ENCODE peak calls at places on chromosomes 4 and X, in eight cellular contexts. One of them, this sample, is unnamed.

GRCh38 chr4:2953496-2953895 is 9.7 kb downstream of the NOP14 start:
- DNase-seq in IMR-90: no peak
- DNase-seq in GM23248: no peak
- DNase-seq in mammary epithelial cell: no peak
- DNase-seq in OCI-LY7: no peak
- DNase-seq in endothelial cell of umbilical vein: no peak
- DNase-seq in MM.1S: no peak
- DNase-seq in SK-N-SH: no peak
- DNase-seq in this sample: peak; percentile 34

GRCh38 chrX:39953879-39954278 is 143.9 kb downstream of the BCOR start:
- DNase-seq in IMR-90: peak; percentile 81
- DNase-seq in GM23248: no peak
- DNase-seq in mammary epithelial cell: peak; percentile 86
- DNase-seq in OCI-LY7: no peak
- DNase-seq in endothelial cell of umbilical vein: peak; percentile 43
- DNase-seq in MM.1S: no peak
- DNase-seq in SK-N-SH: no peak
- DNase-seq in this sample: peak; percentile 84

GRCh38 chr4:2064276-2064991 is 5.3 kb downstream of the NAT8L start:
- DNase-seq in IMR-90: no peak
- DNase-seq in GM23248: no peak
- DNase-seq in mammary epithelial cell: no peak
- DNase-seq in OCI-LY7: no peak
- DNase-seq in endothelial cell of umbilical vein: no peak
- DNase-seq in MM.1S: no peak
- DNase-seq in SK-N-SH: peak; percentile 24
- DNase-seq in this sample: peak; percentile 73

GRCh38 chrX:545488-545887 is 85.1 kb upstream of the SHOX start:
- DNase-seq in IMR-90: no peak
- DNase-seq in GM23248: no peak
- DNase-seq in mammary epithelial cell: no peak
- DNase-seq in OCI-LY7: no peak
- DNase-seq in endothelial cell of umbilical vein: no peak
- DNase-seq in MM.1S: no peak
- DNase-seq in SK-N-SH: no peak
- DNase-seq in this sample: peak; percentile 74

GRCh38 chr4:64564126-64564525 is 154.9 kb upstream of the TECRL start:
- DNase-seq in IMR-90: no peak
- DNase-seq in GM23248: peak; percentile 8
- DNase-seq in mammary epithelial cell: peak; percentile 65
- DNase-seq in OCI-LY7: no peak
- DNase-seq in endothelial cell of umbilical vein: peak; percentile 31
- DNase-seq in MM.1S: no peak
- DNase-seq in SK-N-SH: no peak
- DNase-seq in this sample: no peak

GRCh38 chrX:79259073-79259689 is 108.0 kb downstream of the ITM2A start:
- DNase-seq in IMR-90: no peak
- DNase-seq in GM23248: no peak
- DNase-seq in mammary epithelial cell: no peak
- DNase-seq in OCI-LY7: peak; percentile 78
- DNase-seq in endothelial cell of umbilical vein: no peak
- DNase-seq in MM.1S: peak; percentile 93
- DNase-seq in SK-N-SH: no peak
- DNase-seq in this sample: no peak

GRCh38 chr4:73867783-73868182 is 1.4 kb upstream of the CXCL1 start:
- DNase-seq in IMR-90: no peak
- DNase-seq in GM23248: no peak
- DNase-seq in mammary epithelial cell: peak; percentile 89
- DNase-seq in OCI-LY7: no peak
- DNase-seq in endothelial cell of umbilical vein: no peak
- DNase-seq in MM.1S: no peak
- DNase-seq in SK-N-SH: no peak
- DNase-seq in this sample: no peak

GRCh38 chr4:153518001-153518400 is 51.8 kb downstream of the TMEM131L start:
- DNase-seq in IMR-90: peak; percentile 18
- DNase-seq in GM23248: no peak
- DNase-seq in mammary epithelial cell: no peak
- DNase-seq in OCI-LY7: no peak
- DNase-seq in endothelial cell of umbilical vein: peak; percentile 86
- DNase-seq in MM.1S: no peak
- DNase-seq in SK-N-SH: no peak
- DNase-seq in this sample: no peak

GRCh38 chrX:130301405-130301804 is 32.7 kb upstream of the ZNF280C start:
- DNase-seq in IMR-90: no peak
- DNase-seq in GM23248: no peak
- DNase-seq in mammary epithelial cell: no peak
- DNase-seq in OCI-LY7: no peak
- DNase-seq in endothelial cell of umbilical vein: no peak
- DNase-seq in MM.1S: no peak
- DNase-seq in SK-N-SH: no peak
- DNase-seq in this sample: no peak

GRCh38 chr4:52640808-52641595 is 18.1 kb downstream of the USP46 start:
- DNase-seq in IMR-90: peak; percentile 70
- DNase-seq in GM23248: peak; percentile 15
- DNase-seq in mammary epithelial cell: peak; percentile 65
- DNase-seq in OCI-LY7: no peak
- DNase-seq in endothelial cell of umbilical vein: peak; percentile 75
- DNase-seq in MM.1S: no peak
- DNase-seq in SK-N-SH: no peak
- DNase-seq in this sample: peak; percentile 35

GRCh38 chr4:123312951-123313592 is 83.5 kb upstream of the SPRY1 start:
- DNase-seq in IMR-90: no peak
- DNase-seq in GM23248: no peak
- DNase-seq in mammary epithelial cell: no peak
- DNase-seq in OCI-LY7: no peak
- DNase-seq in endothelial cell of umbilical vein: no peak
- DNase-seq in MM.1S: no peak
- DNase-seq in SK-N-SH: no peak
- DNase-seq in this sample: no peak

GRCh38 chrX:105120460-105120859 is 100.0 kb downstream of the TEX13A start:
- DNase-seq in IMR-90: no peak
- DNase-seq in GM23248: no peak
- DNase-seq in mammary epithelial cell: no peak
- DNase-seq in OCI-LY7: peak; percentile 2
- DNase-seq in endothelial cell of umbilical vein: no peak
- DNase-seq in MM.1S: peak; percentile 29
- DNase-seq in SK-N-SH: no peak
- DNase-seq in this sample: no peak

GRCh38 chr4:150972592-150972991 is 42.5 kb downstream of the LRBA start:
- DNase-seq in IMR-90: peak; percentile 32
- DNase-seq in GM23248: no peak
- DNase-seq in mammary epithelial cell: no peak
- DNase-seq in OCI-LY7: peak; percentile 2
- DNase-seq in endothelial cell of umbilical vein: peak; percentile 51
- DNase-seq in MM.1S: no peak
- DNase-seq in SK-N-SH: no peak
- DNase-seq in this sample: no peak

GRCh38 chr4:103150677-103151076 is 47.5 kb downstream of the CENPE start:
- DNase-seq in IMR-90: peak; percentile 24
- DNase-seq in GM23248: peak; percentile 81
- DNase-seq in mammary epithelial cell: peak; percentile 78
- DNase-seq in OCI-LY7: no peak
- DNase-seq in endothelial cell of umbilical vein: peak; percentile 11
- DNase-seq in MM.1S: no peak
- DNase-seq in SK-N-SH: no peak
- DNase-seq in this sample: peak; percentile 11

GRCh38 chr4:78667764-78668163 is 108.4 kb upstream of the BMP2K start:
- DNase-seq in IMR-90: no peak
- DNase-seq in GM23248: no peak
- DNase-seq in mammary epithelial cell: no peak
- DNase-seq in OCI-LY7: peak; percentile 50
- DNase-seq in endothelial cell of umbilical vein: no peak
- DNase-seq in MM.1S: no peak
- DNase-seq in SK-N-SH: no peak
- DNase-seq in this sample: no peak

GRCh38 chr4:7767966-7768365 is 171.7 kb downstream of the AFAP1 start:
- DNase-seq in IMR-90: no peak
- DNase-seq in GM23248: no peak
- DNase-seq in mammary epithelial cell: no peak
- DNase-seq in OCI-LY7: no peak
- DNase-seq in endothelial cell of umbilical vein: no peak
- DNase-seq in MM.1S: no peak
- DNase-seq in SK-N-SH: no peak
- DNase-seq in this sample: peak; percentile 46

GRCh38 chr4:17168571-17168970 is 270.1 kb upstream of the LDB2 start:
- DNase-seq in IMR-90: peak; percentile 87
- DNase-seq in GM23248: peak; percentile 86
- DNase-seq in mammary epithelial cell: no peak
- DNase-seq in OCI-LY7: no peak
- DNase-seq in endothelial cell of umbilical vein: peak; percentile 84
- DNase-seq in MM.1S: no peak
- DNase-seq in SK-N-SH: no peak
- DNase-seq in this sample: peak; percentile 74

GRCh38 chrX:9459349-9459748 is 5.5 kb upstream of the TBL1X start:
- DNase-seq in IMR-90: no peak
- DNase-seq in GM23248: no peak
- DNase-seq in mammary epithelial cell: no peak
- DNase-seq in OCI-LY7: no peak
- DNase-seq in endothelial cell of umbilical vein: no peak
- DNase-seq in MM.1S: no peak
- DNase-seq in SK-N-SH: no peak
- DNase-seq in this sample: no peak

DNA sequence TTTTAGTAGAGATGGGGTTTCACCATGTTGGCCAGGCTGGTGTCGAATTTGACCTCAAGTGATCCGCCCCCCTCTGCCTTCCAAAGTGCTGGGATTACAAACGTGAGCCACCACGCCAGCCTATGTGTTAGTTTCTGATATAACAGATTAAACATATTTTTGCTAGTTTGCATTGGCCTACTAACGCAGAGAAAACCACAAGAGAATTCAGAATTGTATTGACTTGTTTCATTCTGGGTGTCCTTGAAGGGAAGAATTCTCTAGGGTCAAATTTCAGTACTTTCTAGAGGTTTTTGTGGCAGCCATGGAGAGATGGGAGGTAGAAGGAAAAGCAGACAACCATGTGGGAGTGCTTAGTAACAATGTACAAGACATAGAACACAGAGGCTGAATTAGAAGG is 46.1 kb upstream of the BMPR1B start:
- DNase-seq in IMR-90: no peak
- DNase-seq in GM23248: no peak
- DNase-seq in mammary epithelial cell: no peak
- DNase-seq in OCI-LY7: no peak
- DNase-seq in endothelial cell of umbilical vein: no peak
- DNase-seq in MM.1S: no peak
- DNase-seq in SK-N-SH: no peak
- DNase-seq in this sample: peak; percentile 6
- H2AFZ ChIP-seq in IMR-90: no peak overlapping the region
- H2AFZ ChIP-seq in GM23248: peak overlapping the region; percentile 27
- H2AFZ ChIP-seq in mammary epithelial cell: no peak overlapping the region
- H2AFZ ChIP-seq in OCI-LY7: no peak overlapping the region
- H2AFZ ChIP-seq in endothelial cell of umbilical vein: no peak overlapping the region
- H2AFZ ChIP-seq in MM.1S: no peak overlapping the region
- H2AFZ ChIP-seq in SK-N-SH: peak overlapping the region; percentile 56
- H2AFZ ChIP-seq in this sample: peak overlapping the region; percentile 79

DNA sequence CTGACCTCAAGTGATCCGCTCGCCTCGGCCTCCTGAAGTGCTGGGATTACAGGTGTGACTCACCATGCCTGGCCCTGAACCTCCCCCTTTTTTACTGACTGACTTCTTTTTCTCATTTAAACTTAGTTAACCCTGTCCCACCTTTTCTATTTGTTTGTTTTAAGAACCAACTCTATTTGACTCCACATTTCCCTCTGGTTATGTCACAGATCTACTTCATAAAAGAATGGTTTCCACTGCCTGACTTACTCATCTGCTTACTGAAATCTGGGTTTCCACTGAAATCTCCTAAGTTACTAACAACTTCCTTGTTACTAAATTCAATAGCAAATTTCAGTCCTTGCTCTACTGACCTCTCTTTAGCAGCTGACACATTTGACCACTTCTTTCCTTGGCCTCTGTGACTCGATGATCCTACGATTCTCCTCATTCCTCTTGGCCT is 28.0 kb upstream of the NSUN7 start:
- DNase-seq in IMR-90: peak; percentile 58
- DNase-seq in GM23248: peak; percentile 41
- DNase-seq in mammary epithelial cell: no peak
- DNase-seq in OCI-LY7: no peak
- DNase-seq in endothelial cell of umbilical vein: no peak
- DNase-seq in MM.1S: no peak
- DNase-seq in SK-N-SH: no peak
- DNase-seq in this sample: no peak
- H3K4me3 ChIP-seq in IMR-90: no peak overlapping the region
- H3K4me3 ChIP-seq in GM23248: no peak overlapping the region
- H3K4me3 ChIP-seq in mammary epithelial cell: no peak overlapping the region
- H3K4me3 ChIP-seq in OCI-LY7: no peak overlapping the region
- H3K4me3 ChIP-seq in endothelial cell of umbilical vein: no peak overlapping the region
- H3K4me3 ChIP-seq in MM.1S: no peak overlapping the region
- H3K4me3 ChIP-seq in SK-N-SH: no peak overlapping the region
- H3K4me3 ChIP-seq in this sample: no peak overlapping the region

DNA sequence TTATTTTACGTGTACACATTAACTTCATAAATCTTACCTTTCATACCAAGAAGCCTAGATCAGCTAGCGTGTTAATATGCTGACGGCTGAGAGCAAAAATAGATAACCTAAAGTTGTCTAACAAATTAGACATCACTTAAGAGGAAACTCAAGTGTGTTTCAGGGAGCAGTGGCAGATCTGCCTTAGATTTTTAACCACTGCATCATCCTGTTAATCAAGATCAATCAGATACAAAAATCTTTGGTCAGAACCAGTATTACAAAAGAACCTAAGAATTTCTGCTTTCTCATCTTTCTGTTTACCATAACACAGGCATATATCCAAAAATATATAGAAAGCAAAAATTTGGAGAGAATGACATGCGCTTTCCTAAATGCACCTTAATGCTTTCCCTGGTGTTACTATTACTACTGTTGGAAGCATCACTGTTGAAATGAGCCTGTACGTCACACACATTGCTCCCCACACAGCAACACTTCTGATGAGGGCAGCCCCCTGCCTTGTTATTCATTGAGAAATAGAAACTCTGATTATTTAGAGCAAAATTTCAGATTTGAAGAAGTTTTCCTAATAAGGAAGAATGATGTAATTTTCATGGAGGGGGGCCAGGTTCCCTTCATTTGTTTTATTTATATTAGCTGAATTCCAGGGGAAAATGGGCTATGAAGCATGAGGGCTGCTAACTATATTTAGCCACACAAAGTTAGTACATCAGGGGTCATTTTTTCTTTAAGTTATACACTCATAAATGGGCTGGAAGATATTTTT is 152.3 kb downstream of the CBR4 start:
- DNase-seq in IMR-90: peak; percentile 94
- DNase-seq in GM23248: no peak
- DNase-seq in mammary epithelial cell: no peak
- DNase-seq in OCI-LY7: no peak
- DNase-seq in endothelial cell of umbilical vein: peak; percentile 58
- DNase-seq in MM.1S: no peak
- DNase-seq in SK-N-SH: no peak
- DNase-seq in this sample: no peak
- H3K27ac ChIP-seq in IMR-90: peak overlapping the region; percentile 63
- H3K27ac ChIP-seq in GM23248: no peak overlapping the region
- H3K27ac ChIP-seq in mammary epithelial cell: no peak overlapping the region
- H3K27ac ChIP-seq in OCI-LY7: no peak overlapping the region
- H3K27ac ChIP-seq in endothelial cell of umbilical vein: no peak overlapping the region
- H3K27ac ChIP-seq in MM.1S: no peak overlapping the region
- H3K27ac ChIP-seq in SK-N-SH: no peak overlapping the region
- H3K27ac ChIP-seq in this sample: peak overlapping the region; percentile 98

DNA sequence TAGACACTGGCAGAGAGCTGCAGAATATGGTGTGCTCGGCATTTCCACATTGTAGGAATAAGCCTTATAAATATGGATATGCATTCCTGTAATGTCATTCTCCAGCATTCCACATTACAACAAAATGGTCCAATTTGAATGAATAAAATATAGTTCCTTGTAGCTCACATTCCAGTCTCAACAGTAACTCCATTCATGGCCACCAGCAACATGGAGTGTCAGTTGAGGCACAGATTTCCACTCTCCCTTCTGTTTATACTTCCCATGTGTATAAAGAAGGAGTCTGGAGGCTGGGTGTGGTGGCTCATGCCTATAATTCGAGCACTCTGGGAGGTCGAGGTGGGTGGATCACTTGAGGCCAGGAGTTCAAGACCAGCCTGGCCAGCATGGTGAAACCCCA is 84.5 kb downstream of the AASDH start:
- DNase-seq in IMR-90: peak; percentile 3
- DNase-seq in GM23248: no peak
- DNase-seq in mammary epithelial cell: no peak
- DNase-seq in OCI-LY7: no peak
- DNase-seq in endothelial cell of umbilical vein: no peak
- DNase-seq in MM.1S: no peak
- DNase-seq in SK-N-SH: no peak
- DNase-seq in this sample: no peak
- H2AFZ ChIP-seq in IMR-90: no peak overlapping the region
- H2AFZ ChIP-seq in GM23248: no peak overlapping the region
- H2AFZ ChIP-seq in mammary epithelial cell: no peak overlapping the region
- H2AFZ ChIP-seq in OCI-LY7: no peak overlapping the region
- H2AFZ ChIP-seq in endothelial cell of umbilical vein: no peak overlapping the region
- H2AFZ ChIP-seq in MM.1S: no peak overlapping the region
- H2AFZ ChIP-seq in SK-N-SH: no peak overlapping the region
- H2AFZ ChIP-seq in this sample: no peak overlapping the region